ENCODE peak calls at places on chromosome 1, in four cellular contexts. J, M, A and H are unnamed samples.
A peak's percentile ranks its signal among the peaks of the same experiment; 100 is the strongest.

GRCh38 chr1:168763031-168763430 is 34.0 kb upstream of the DPT start:
- DNase-seq in J (no peak), M (no peak), A (no peak), H (no peak)

GRCh38 chr1:94302960-94303359 is 65.6 kb upstream of the ARHGAP29 start:
- DNase-seq in J (no peak), M (no peak), A (no peak), H (no peak)

GRCh38 chr1:8059161-8059622 is 33.1 kb upstream of the ERRFI1 start:
- DNase-seq in J (no peak), M (no peak), A (no peak), H (no peak)

GRCh38 chr1:167057297-167057688 is 32.9 kb downstream of the GPA33 start:
- DNase-seq in J (peak; percentile 33), M (no peak), A (peak; percentile 59), H (peak; percentile 39)

GRCh38 chr1:211830055-211830329 is 571 bp downstream of the LPGAT1 start:
- DNase-seq in J (peak; percentile 35), M (no peak), A (no peak), H (no peak)

GRCh38 chr1:150150511-150151021 is 850 bp downstream of the PLEKHO1 start:
- DNase-seq in J (peak; percentile 48), M (peak; percentile 15), A (no peak), H (no peak)

GRCh38 chr1:204288061-204288588 is 71.6 kb downstream of the PLEKHA6 start:
- DNase-seq in J (no peak), M (no peak), A (no peak), H (peak; percentile 79)

GRCh38 chr1:2360588-2361364 is 30.6 kb downstream of the MORN1 start:
- DNase-seq in J (no peak), M (no peak), A (no peak), H (no peak)

GRCh38 chr1:240687820-240688219 is 75.9 kb upstream of the GREM2 start:
- DNase-seq in J (no peak), M (no peak), A (no peak), H (no peak)

GRCh38 chr1:95018602-95019369 is 54.0 kb downstream of the ALG14 start:
- DNase-seq in J (no peak), M (no peak), A (no peak), H (no peak)

GRCh38 chr1:18752409-18752808 is 107.1 kb downstream of the TAS1R2 start:
- DNase-seq in J (no peak), M (no peak), A (no peak), H (no peak)